ENCODE peak calls at places on chromosomes 6 and 20, in seven cellular contexts. P is neuronal stem cell, S is astrocyte, Y is foreskin fibroblast, E is MM.1S, K is astrocyte of the cerebellum, O is SJSA1. J is an unnamed sample.

GRCh38 chr20:13313201-13313600 is 92.1 kb downstream of the ISM1 start:
- DNase-seq in Y (no peak), E (no peak), K (no peak), P (no peak), O (no peak), S (no peak), J (no peak)

GRCh38 chr6:132820629-132821381 is 6.4 kb downstream of the RPS12 start:
- DNase-seq in O (peak), P (no peak), E (no peak), Y (no peak), K (no peak), S (peak), J (peak)

GRCh38 chr6:89979473-89980119 is 85.3 kb downstream of the GJA10 start:
- DNase-seq in K (no peak), E (no peak), Y (no peak), O (no peak), P (no peak), S (no peak), J (no peak)

GRCh38 chr6:161458199-161458598 is 184.3 kb upstream of the AGPAT4 start:
- DNase-seq in O (no peak), E (no peak), P (no peak), K (no peak), S (no peak), Y (no peak), J (no peak)

GRCh38 chr6:31008165-31008564 is 2.1 kb upstream of the MUC22 start:
- DNase-seq in P (no peak), E (no peak), K (no peak), O (no peak), S (no peak), Y (no peak), J (no peak)

GRCh38 chr20:38270869-38271608 is 10.5 kb upstream of the KIAA1755 start:
- DNase-seq in K (peak), O (peak), E (no peak), P (no peak), S (peak), Y (peak), J (peak)

GRCh38 chr6:24537771-24538385 is 43.1 kb downstream of the ALDH5A1 start:
- DNase-seq in S (peak), E (no peak), K (no peak), O (no peak), Y (no peak), P (no peak), J (peak)

GRCh38 chr6:115191989-115192388 is 849.2 kb upstream of the HS3ST5 start:
- DNase-seq in K (no peak), P (no peak), E (no peak), O (no peak), Y (no peak), S (no peak), J (no peak)

GRCh38 chr20:10990625-10991382 is 317.0 kb upstream of the JAG1 start:
- DNase-seq in O (no peak), E (no peak), K (no peak), S (no peak), Y (no peak), P (no peak), J (no peak)

GRCh38 chr20:18712116-18712515 is 101.5 kb upstream of the SCP2D1 start:
- DNase-seq in O (no peak), K (no peak), E (no peak), Y (no peak), S (no peak), P (no peak), J (no peak)

GRCh38 chr6:56804996-56805395 is 149.9 kb upstream of the BEND6 start:
- DNase-seq in P (no peak), K (peak), Y (peak), O (no peak), E (no peak), S (peak), J (peak)

GRCh38 chr20:7722564-7722963 is 217.7 kb downstream of the HAO1 start:
- DNase-seq in P (no peak), O (no peak), Y (no peak), S (peak), E (no peak), K (no peak), J (no peak)

GRCh38 chr20:25221592-25222460 is 26.1 kb upstream of the PYGB start:
- DNase-seq in O (no peak), Y (no peak), E (no peak), P (no peak), S (no peak), K (no peak), J (no peak)

GRCh38 chr6:99980741-99981140 is 13.3 kb downstream of the MCHR2 start:
- DNase-seq in P (no peak), S (no peak), E (no peak), O (no peak), K (no peak), Y (no peak), J (no peak)

GRCh38 chr6:149107973-149108372 is 209.5 kb upstream of the TAB2 start:
- DNase-seq in S (no peak), O (no peak), E (no peak), K (no peak), P (no peak), Y (no peak), J (no peak)

GRCh38 chr6:50021894-50022293 is at the start of gene DEFB110:
- DNase-seq in E (no peak), P (no peak), Y (no peak), S (no peak), O (no peak), K (no peak), J (no peak)

GRCh38 chr20:41411458-41411857 is 44.8 kb upstream of the EMILIN3 start:
- DNase-seq in E (peak), S (peak), Y (peak), K (no peak), O (peak), P (no peak), J (peak)

GRCh38 chr6:27157461-27158315 is 89.8 kb upstream of the PRSS16 start:
- DNase-seq in P (no peak), E (peak), K (no peak), Y (peak), S (peak), O (peak), J (peak)

GRCh38 chr6:144675231-144675861 is 390.2 kb downstream of the UTRN start:
- DNase-seq in P (no peak), O (no peak), E (peak), S (peak), Y (peak), K (peak), J (peak)

GRCh38 chr6:142940487-142940886 is 4.5 kb downstream of the HIVEP2 start:
- DNase-seq in K (no peak), E (no peak), O (peak), P (no peak), S (peak), Y (no peak), J (no peak)

GRCh38 chr6:143061597-143062385 is 1.1 kb downstream of the AIG1 start:
- DNase-seq in E (no peak), P (no peak), O (no peak), Y (no peak), S (peak), K (no peak), J (no peak)

GRCh38 chr20:25272223-25273000 is 24.5 kb downstream of the PYGB start:
- DNase-seq in E (no peak), P (no peak), S (no peak), O (no peak), Y (no peak), K (no peak), J (no peak)

GRCh38 chr6:43013843-43014433 is at the start of the genes KLHDC3 and MEA1:
- DNase-seq in P (peak), Y (peak), E (peak), K (peak), S (peak), O (peak), J (peak)

GRCh38 chr6:37052027-37052628 is 46.7 kb downstream of the FGD2 start:
- DNase-seq in S (no peak), Y (no peak), O (no peak), E (no peak), K (no peak), P (no peak), J (no peak)

GRCh38 chr6:135876048-135876447 is 24.5 kb downstream of the PDE7B start:
- DNase-seq in S (no peak), Y (no peak), P (no peak), E (no peak), K (no peak), O (no peak), J (no peak)

GRCh38 chr6:104953410-104953953 is 3.4 kb upstream of the LIN28B start:
- DNase-seq in P (peak), K (no peak), E (no peak), Y (no peak), S (no peak), O (no peak), J (no peak)

GRCh38 chr20:34175879-34176278 is 63.8 kb upstream of the EIF2S2 start:
- DNase-seq in K (no peak), P (no peak), S (no peak), O (no peak), E (no peak), Y (no peak), J (no peak)

GRCh38 chr6:39508513-39508912 is 186.0 kb upstream of the KCNK16 start:
- DNase-seq in Y (no peak), K (no peak), O (no peak), P (peak), S (no peak), E (no peak), J (no peak)

GRCh38 chr6:7129784-7130569 is 22.2 kb downstream of the RREB1 start:
- DNase-seq in S (peak), Y (no peak), K (no peak), P (no peak), O (no peak), E (no peak), J (peak)

GRCh38 chr6:47360388-47360787 is 50.7 kb upstream of the TNFRSF21 start:
- DNase-seq in S (no peak), E (peak), P (no peak), K (no peak), O (no peak), Y (no peak), J (no peak)

GRCh38 chr6:101912266-101912665 is 518.8 kb downstream of the GRIK2 start:
- DNase-seq in O (no peak), P (peak), Y (no peak), E (no peak), K (no peak), S (no peak), J (no peak)

GRCh38 chr6:18586133-18586532 is 199.0 kb downstream of the RNF144B start:
- DNase-seq in P (no peak), Y (no peak), E (peak), S (no peak), O (no peak), K (no peak), J (no peak)

GRCh38 chr6:54307412-54308036 is 717 bp upstream of the TINAG start:
- DNase-seq in P (no peak), E (no peak), S (no peak), K (no peak), Y (no peak), O (no peak), J (no peak)
- H3K4me3 ChIP-seq in P (no peak), E (no peak), S (no peak), K (no peak), Y (no peak), O (no peak), J (no peak)

DNA sequence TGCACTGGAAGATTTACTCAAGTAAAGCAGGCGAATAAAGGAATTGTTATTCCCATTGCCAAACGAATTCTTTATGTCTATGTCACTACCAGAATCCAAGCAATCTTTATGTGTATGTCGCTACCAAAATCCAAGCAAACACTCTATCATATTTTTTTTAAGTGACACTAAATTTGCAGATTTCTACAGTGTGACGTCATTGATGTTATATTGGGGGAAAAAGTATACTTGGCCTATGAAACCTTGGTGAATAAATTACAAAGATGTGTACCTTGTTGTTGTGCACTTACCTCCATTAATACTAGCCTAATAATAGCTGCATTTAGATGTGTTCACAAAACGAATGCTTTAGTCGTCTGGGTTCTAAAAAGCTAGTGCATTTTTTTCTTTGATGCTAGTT is 957 bp downstream of the TTK start:
- DNase-seq in Y (no peak), K (no peak), S (no peak), P (no peak), O (no peak), E (no peak), J (no peak)
- H3K4me3 ChIP-seq in Y (peak), K (peak), S (peak), P (peak), O (peak), E (peak), J (peak)

DNA sequence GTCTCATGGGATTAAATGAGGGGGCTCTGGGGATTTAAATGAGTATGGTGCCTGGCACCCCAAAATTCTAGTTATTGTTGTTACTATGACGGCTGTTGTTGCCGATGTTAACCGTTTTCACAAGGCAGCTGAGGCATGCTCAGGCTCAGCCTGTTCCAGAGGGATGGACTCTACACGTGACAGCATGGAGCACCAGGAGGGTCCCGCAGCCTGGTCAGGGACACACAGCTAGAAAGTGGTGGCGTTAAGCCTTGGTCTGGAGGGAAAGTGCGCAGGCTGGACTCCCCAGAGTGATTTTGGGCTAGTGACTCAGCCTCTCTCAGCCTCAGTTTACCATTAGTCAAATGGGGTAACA is 7.0 kb downstream of the FAM110A start:
- DNase-seq in P (no peak), E (no peak), Y (no peak), S (no peak), O (no peak), K (no peak), J (no peak)
- H3K4me3 ChIP-seq in P (no peak), E (no peak), Y (no peak), S (no peak), O (no peak), K (peak), J (no peak)

DNA sequence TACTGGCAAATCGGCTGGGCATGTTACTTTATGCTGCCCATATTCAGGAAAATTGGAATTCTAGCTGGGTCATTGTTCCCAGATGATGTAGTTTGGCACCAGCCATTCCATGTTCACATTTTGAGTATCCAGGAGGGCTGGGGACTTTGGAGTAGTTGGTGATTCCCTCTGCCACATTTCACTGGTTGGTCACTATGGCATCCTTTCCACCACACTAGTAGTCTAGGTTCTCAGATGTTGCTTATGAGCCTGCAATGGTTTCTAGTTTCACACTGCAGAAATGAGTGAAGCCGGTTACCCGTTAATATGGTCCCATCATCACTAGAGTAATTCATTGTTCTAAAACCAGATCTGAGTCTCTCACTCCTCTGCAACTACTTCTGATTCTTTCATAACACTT is 4.6 kb downstream of the PTPN1 start:
- DNase-seq in S (no peak), E (no peak), K (no peak), O (no peak), Y (no peak), P (no peak), J (no peak)
- H3K4me3 ChIP-seq in S (no peak), E (no peak), K (no peak), O (no peak), Y (no peak), P (no peak), J (no peak)

GRCh38 chr20:58851969-58852458 is 502 bp upstream of the GNAS start:
- DNase-seq in S (no peak), K (no peak), Y (no peak), O (no peak), E (no peak), P (no peak), J (no peak)

GRCh38 chr20:58852559-58853271 is at the start of gene GNAS:
- DNase-seq in S (peak), E (no peak), O (no peak), Y (peak), K (peak), P (peak), J (peak)

GRCh38 chr20:58853976-58854637 is 1.6 kb downstream of the GNAS start:
- DNase-seq in K (no peak), E (no peak), O (no peak), P (no peak), Y (no peak), S (no peak), J (no peak)

GRCh38 chr20:58854638-58855471 is 2.3 kb downstream of the GNAS start:
- DNase-seq in O (no peak), P (no peak), K (no peak), E (no peak), S (no peak), Y (no peak), J (no peak)

DNA sequence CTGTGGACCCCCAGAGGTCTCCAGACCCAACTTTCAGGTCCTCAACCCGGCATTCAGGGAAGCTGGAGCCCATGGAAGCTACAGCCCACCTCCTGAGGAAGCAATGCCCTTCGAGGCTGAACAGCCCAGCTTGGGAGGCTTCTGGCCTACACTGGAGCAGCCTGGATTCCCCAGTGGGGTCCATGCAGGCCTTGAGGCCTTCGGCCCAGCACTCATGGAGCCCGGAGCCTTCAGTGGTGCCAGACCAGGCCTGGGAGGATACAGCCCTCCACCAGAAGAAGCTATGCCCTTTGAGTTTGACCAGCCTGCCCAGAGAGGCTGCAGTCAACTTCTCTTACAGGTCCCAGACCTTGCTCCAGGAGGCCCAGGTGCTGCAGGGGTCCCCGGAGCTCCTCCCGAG is 950 bp downstream of the GNAS start:
- DNase-seq in Y (no peak), S (no peak), P (no peak), E (no peak), O (no peak), K (no peak), J (no peak)
- H3K4me3 ChIP-seq in Y (no peak), S (no peak), P (no peak), E (no peak), O (no peak), K (no peak), J (no peak)

GRCh38 chr6:158039571-158040050 is 57.9 kb downstream of the SYNJ2 start:
- DNase-seq in S (peak), E (no peak), P (no peak), Y (no peak), O (no peak), K (peak), J (no peak)
- H3K4me3 ChIP-seq in S (peak), E (no peak), P (no peak), Y (no peak), O (no peak), K (no peak), J (no peak)

DNA sequence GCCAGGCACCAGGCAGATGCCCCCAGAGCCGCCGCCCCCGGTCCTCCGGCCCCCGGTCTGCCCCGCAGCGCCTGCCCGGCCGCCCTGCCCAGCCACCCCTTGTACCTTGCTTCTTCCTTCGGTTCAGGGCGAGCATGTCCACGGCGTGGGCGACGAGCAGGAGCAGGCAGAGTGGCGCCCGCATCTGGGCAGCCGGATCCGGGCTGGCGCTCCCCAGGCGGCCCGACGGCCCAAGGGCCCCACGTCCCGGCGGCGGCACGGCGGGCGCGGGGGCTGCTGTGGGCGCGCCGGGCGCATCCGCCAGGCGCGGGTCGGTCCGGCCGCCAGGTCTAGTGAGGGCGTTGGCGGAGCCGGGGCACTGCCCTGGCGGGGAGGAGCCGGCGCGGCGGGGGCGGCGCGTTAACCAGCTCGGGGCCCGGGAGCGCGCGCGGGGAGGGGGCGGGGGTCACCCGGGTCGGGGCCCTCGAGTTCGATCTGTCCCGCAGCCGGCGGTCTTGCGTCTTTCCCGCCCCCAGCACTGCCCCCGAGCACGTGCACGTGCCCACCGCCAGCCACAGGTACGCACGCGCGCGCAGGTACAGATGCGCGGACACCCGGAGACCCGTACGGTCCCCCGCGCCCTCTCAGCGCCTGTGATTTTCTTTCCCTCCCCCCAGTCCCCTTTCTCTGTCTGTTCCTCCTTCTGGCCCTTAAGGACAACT is at the start of gene RSPO4:
- DNase-seq in S (no peak), E (no peak), P (no peak), K (no peak), Y (no peak), O (no peak), J (no peak)
- H3K4me3 ChIP-seq in S (no peak), E (no peak), P (peak), K (no peak), Y (peak), O (no peak), J (no peak)

GRCh38 chr20:56800088-56800487 is 171.0 kb downstream of the TFAP2C start:
- DNase-seq in Y (no peak), S (no peak), E (no peak), O (no peak), K (no peak), P (no peak), J (no peak)
- H3K4me3 ChIP-seq in Y (no peak), S (no peak), E (no peak), O (no peak), K (no peak), P (no peak), J (no peak)